ENCODE peak calls at places on chromosomes 11 and 22, in eight cellular contexts. Q is small intestine; W is ovary; F is CD8-positive, alpha-beta T cell; T is PC-3; I is naive thymus-derived CD4-positive, alpha-beta T cell; O is A549; B is adrenal gland. Y is an unnamed sample. For H3K4me1, the result is how much of the 10 kb centered on the place peaks cover.

GRCh38 chr22:22835242-22835641 is 52.4 kb upstream of the IGLL5 start:
- DNase-seq in Q (no peak), W (no peak), F (no peak), T (no peak), I (no peak), O (no peak), B (no peak), Y (no peak)

GRCh38 chr22:49994361-49995058 is 18.1 kb downstream of the IL17REL start:
- DNase-seq in Q (no peak), W (no peak), F (no peak), T (no peak), I (no peak), O (no peak), B (no peak), Y (no peak)

GRCh38 chr11:77039491-77040400 is 5.5 kb downstream of the B3GNT6 start:
- DNase-seq in Q (peak), W (no peak), F (no peak), T (no peak), I (no peak), O (no peak), B (no peak), Y (no peak)

GRCh38 chr22:42978453-42979103 is 36.4 kb downstream of the PACSIN2 start:
- DNase-seq in Q (no peak), W (no peak), F (no peak), T (peak), I (no peak), O (no peak), B (no peak), Y (no peak)

GRCh38 chr11:47443028-47443700 is 5.8 kb downstream of the RAPSN start:
- DNase-seq in Q (no peak), W (no peak), F (no peak), T (no peak), I (no peak), O (peak), B (no peak), Y (no peak)

GRCh38 chr11:80155412-80156017 is 714.7 kb upstream of the TENM4 start:
- DNase-seq in Q (peak), W (no peak), F (no peak), T (peak), I (no peak), O (peak), B (no peak), Y (no peak)

GRCh38 chr22:23237841-23238240 is 57.5 kb downstream of the BCR start:
- DNase-seq in Q (no peak), W (no peak), F (no peak), T (no peak), I (no peak), O (no peak), B (no peak), Y (no peak)

GRCh38 chr11:47532597-47533213 is 20.2 kb downstream of the CELF1 start:
- DNase-seq in Q (no peak), W (no peak), F (no peak), T (no peak), I (no peak), O (no peak), B (no peak), Y (no peak)

GRCh38 chr22:49369726-49370717 is 457.7 kb downstream of the BRD1 start:
- DNase-seq in Q (no peak), W (no peak), F (no peak), T (no peak), I (no peak), O (no peak), B (peak), Y (no peak)

GRCh38 chr11:108239076-108239475 is 16.2 kb downstream of the ATM start:
- DNase-seq in Q (no peak), W (no peak), F (no peak), T (no peak), I (no peak), O (no peak), B (no peak), Y (no peak)

GRCh38 chr22:50245214-50246072 is 620 bp upstream of the TUBGCP6 start:
- DNase-seq in Q (peak), W (peak), F (no peak), T (no peak), I (no peak), O (no peak), B (no peak), Y (no peak)

GRCh38 chr11:10309163-10310093 is 4.6 kb downstream of the ADM start:
- DNase-seq in Q (peak), W (peak), F (no peak), T (peak), I (no peak), O (peak), B (peak), Y (no peak)

GRCh38 chr11:69044111-69045013 is 4.4 kb upstream of the TPCN2 start:
- DNase-seq in Q (peak), W (peak), F (no peak), T (peak), I (no peak), O (peak), B (peak), Y (peak)

GRCh38 chr11:116044946-116045345 is 540.7 kb upstream of the CADM1 start:
- DNase-seq in Q (no peak), W (no peak), F (no peak), T (no peak), I (no peak), O (no peak), B (no peak), Y (no peak)

GRCh38 chr11:10050561-10050960 is 243.5 kb downstream of the SBF2 start:
- DNase-seq in Q (peak), W (no peak), F (no peak), T (peak), I (no peak), O (no peak), B (no peak), Y (no peak)

GRCh38 chr22:45318558-45319318 is 9.0 kb downstream of the FAM118A start:
- DNase-seq in Q (peak), W (no peak), F (peak), T (no peak), I (peak), O (no peak), B (no peak), Y (no peak)

GRCh38 chr22:48673806-48674500 is 1153.7 kb downstream of the BRD1 start:
- DNase-seq in Q (no peak), W (peak), F (no peak), T (no peak), I (no peak), O (no peak), B (no peak), Y (no peak)

GRCh38 chr11:86896486-86896885 is 58.7 kb downstream of the FZD4 start:
- DNase-seq in Q (no peak), W (no peak), F (no peak), T (no peak), I (no peak), O (no peak), B (no peak), Y (no peak)

GRCh38 chr11:73314121-73314948 is 6.3 kb downstream of the ARHGEF17 start:
- DNase-seq in Q (no peak), W (peak), F (no peak), T (no peak), I (no peak), O (no peak), B (no peak), Y (peak)

GRCh38 chr22:50674606-50675552 is 2.3 kb downstream of the SHANK3 start:
- DNase-seq in Q (peak), W (no peak), F (no peak), T (peak), I (no peak), O (no peak), B (no peak), Y (no peak)

GRCh38 chr11:35343033-35343598 is 76.2 kb downstream of the SLC1A2 start:
- DNase-seq in Q (peak), W (no peak), F (no peak), T (no peak), I (no peak), O (no peak), B (no peak), Y (no peak)

GRCh38 chr22:47115921-47116320 is 353.5 kb downstream of the TBC1D22A start:
- DNase-seq in Q (no peak), W (no peak), F (no peak), T (no peak), I (no peak), O (no peak), B (no peak), Y (no peak)

GRCh38 chr11:115458877-115459276 is 45.3 kb downstream of the CADM1 start:
- DNase-seq in Q (no peak), W (no peak), F (no peak), T (no peak), I (no peak), O (no peak), B (no peak), Y (no peak)

GRCh38 chr22:37904572-37905533 is 1.2 kb upstream of the MICALL1 start:
- DNase-seq in Q (no peak), W (peak), F (no peak), T (peak), I (no peak), O (peak), B (peak), Y (peak)

GRCh38 chr11:45739866-45740265 is 65.1 kb upstream of the SLC35C1 start:
- DNase-seq in Q (no peak), W (no peak), F (no peak), T (no peak), I (no peak), O (no peak), B (no peak), Y (no peak)

GRCh38 chr22:22618448-22618847 is 26.0 kb upstream of the GGTLC2 start:
- DNase-seq in Q (no peak), W (no peak), F (no peak), T (no peak), I (no peak), O (no peak), B (no peak), Y (no peak)

GRCh38 chr11:9697766-9698165 is 33.9 kb downstream of the SWAP70 start:
- DNase-seq in Q (no peak), W (no peak), F (no peak), T (no peak), I (no peak), O (no peak), B (no peak), Y (no peak)

GRCh38 chr11:96338910-96339703 is 3.9 kb downstream of the MAML2 start:
- DNase-seq in Q (peak), W (peak), F (no peak), T (peak), I (no peak), O (no peak), B (peak), Y (no peak)

GRCh38 chr11:129695543-129696308 is 119.9 kb upstream of the TMEM45B start:
- DNase-seq in Q (peak), W (no peak), F (peak), T (peak), I (peak), O (peak), B (peak), Y (no peak)

DNA sequence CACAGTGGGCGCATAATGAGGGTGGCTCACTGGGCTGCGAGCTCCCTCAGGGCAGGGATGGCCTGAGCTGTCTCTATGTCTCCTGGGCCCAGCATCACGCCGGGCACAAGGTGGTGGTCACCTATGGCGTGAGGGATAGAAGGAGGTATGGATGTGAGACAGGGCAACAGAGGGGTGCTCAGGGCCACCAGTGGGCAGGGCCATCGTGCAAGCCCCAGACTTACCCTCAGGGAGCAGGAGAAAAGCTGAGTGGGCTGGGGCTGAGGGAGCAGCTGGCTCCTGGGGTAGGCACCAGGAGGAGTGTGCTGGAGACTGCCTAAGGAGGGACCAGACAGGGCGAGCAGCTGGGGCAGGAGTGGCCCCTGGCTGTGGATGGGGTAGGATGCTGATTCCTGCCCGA is 34.3 kb upstream of the KLHL35 start:
- DNase-seq in Q (no peak), W (no peak), F (no peak), T (no peak), I (no peak), O (no peak), B (no peak), Y (no peak)
- H3K4me1 ChIP-seq in Q (under half), W (under half), F (under half), T (under half), I (under half), O (under half), B (under half), Y (under half)

GRCh38 chr11:75273989-75274391 is 33.4 kb downstream of the TPBGL start:
- DNase-seq in Q (no peak), W (no peak), F (no peak), T (no peak), I (no peak), O (no peak), B (no peak), Y (no peak)

GRCh38 chr11:75273331-75273988 is 32.9 kb downstream of the TPBGL start:
- DNase-seq in Q (no peak), W (no peak), F (no peak), T (no peak), I (no peak), O (no peak), B (no peak), Y (no peak)

GRCh38 chr11:75271730-75272129 is 31.2 kb downstream of the TPBGL start:
- DNase-seq in Q (no peak), W (no peak), F (no peak), T (no peak), I (no peak), O (no peak), B (no peak), Y (no peak)

GRCh38 chr11:75272391-75272790 is 31.8 kb downstream of the TPBGL start:
- DNase-seq in Q (no peak), W (no peak), F (no peak), T (no peak), I (no peak), O (no peak), B (no peak), Y (peak)

GRCh38 chr11:75272821-75273301 is 32.3 kb downstream of the TPBGL start:
- DNase-seq in Q (no peak), W (no peak), F (no peak), T (no peak), I (no peak), O (no peak), B (no peak), Y (peak)
- H3K4me3 ChIP-seq in Q (no peak), W (no peak), F (no peak), T (no peak), I (no peak), O (no peak), B (no peak), Y (no peak)

GRCh38 chr11:65476632-65477270 is 22.1 kb upstream of the MALAT1 start:
- DNase-seq in Q (peak), W (peak), F (no peak), T (no peak), I (no peak), O (no peak), B (peak), Y (no peak)
- H3K4me1 ChIP-seq in Q (under half), W (under half), F (under half), T (under half), I (under half), O (half or more), B (under half), Y (half or more)

GRCh38 chr11:75763846-75764245 is 4.7 kb upstream of the DGAT2 start:
- DNase-seq in Q (no peak), W (no peak), F (no peak), T (no peak), I (no peak), O (no peak), B (no peak), Y (no peak)
- H3K4me3 ChIP-seq in Q (no peak), W (no peak), F (no peak), T (no peak), I (no peak), O (no peak), B (no peak), Y (no peak)